ENCODE peak calls at places on chromosomes 3 and 15, in seven cellular contexts. G is activated naive CD8-positive, alpha-beta T cell treated with anti-CD3 and anti-CD28 coated beads for 36 hours; A is H7; L is NCI-H774; B is upper lobe of right lung; T is GM10248; O is Ammon's horn. Q is an unnamed sample.

GRCh38 chr3:72679540-72680198 is 168.6 kb downstream of the SHQ1 start:
- DNase-seq in T (no peak), A (no peak), B (no peak), L (peak), G (no peak), O (peak), Q (peak)

GRCh38 chr3:25229584-25229983 is 198.5 kb upstream of the RARB start:
- DNase-seq in B (no peak), A (no peak), G (no peak), L (no peak), O (no peak), T (no peak), Q (no peak)

GRCh38 chr3:173217127-173217526 is 76.1 kb upstream of the SPATA16 start:
- DNase-seq in T (no peak), G (no peak), A (no peak), B (no peak), O (no peak), L (no peak), Q (peak)

GRCh38 chr3:29333520-29333919 is 52.6 kb downstream of the RBMS3 start:
- DNase-seq in A (no peak), O (no peak), L (no peak), T (no peak), B (no peak), G (no peak), Q (no peak)

GRCh38 chr3:53083496-53083895 is 37.6 kb upstream of the SFMBT1 start:
- DNase-seq in T (no peak), O (peak), L (no peak), G (no peak), A (no peak), B (peak), Q (peak)

GRCh38 chr3:56985460-56986327 is 74.8 kb upstream of the SPATA12 start:
- DNase-seq in L (no peak), A (no peak), T (no peak), G (no peak), B (no peak), O (no peak), Q (peak)

GRCh38 chr15:62124176-62124952 is 40.7 kb downstream of the C2CD4B start:
- DNase-seq in T (no peak), A (no peak), L (peak), B (no peak), G (no peak), O (no peak), Q (peak)

GRCh38 chr3:133988631-133989161 is 41.0 kb downstream of the SLCO2A1 start:
- DNase-seq in O (no peak), L (no peak), G (no peak), A (peak), T (no peak), B (no peak), Q (no peak)

Q was measured in mesenchymal stem cell.